ENCODE peak calls at places on chromosome 13, in eight cellular contexts. L, A, Q, U, Z, C, F and Y are unnamed samples.

GRCh38 chr13:91572944-91573535 is 174.6 kb downstream of the GPC5 start:
- DNase-seq in L (no peak), A (no peak), Q (no peak), U (no peak), Z (no peak), C (no peak), F (no peak), Y (no peak)

GRCh38 chr13:93951153-93951552 is 528.3 kb downstream of the DCT start:
- DNase-seq in L (no peak), A (no peak), Q (no peak), U (no peak), Z (no peak), C (no peak), F (no peak), Y (no peak)

GRCh38 chr13:20349564-20350379 is 117.7 kb upstream of the GJB6 start:
- DNase-seq in L (no peak), A (no peak), Q (no peak), U (no peak), Z (no peak), C (no peak), F (no peak), Y (no peak)

GRCh38 chr13:71460179-71460578 is 406.8 kb downstream of the DACH1 start:
- DNase-seq in L (no peak), A (peak; percentile 9), Q (no peak), U (no peak), Z (no peak), C (no peak), F (no peak), Y (no peak)

GRCh38 chr13:106183410-106184128 is 351.9 kb downstream of the EFNB2 start:
- DNase-seq in L (no peak), A (no peak), Q (no peak), U (no peak), Z (no peak), C (no peak), F (no peak), Y (no peak)

GRCh38 chr13:41503386-41503785 is 46.0 kb downstream of the RGCC start:
- DNase-seq in L (no peak), A (no peak), Q (no peak), U (no peak), Z (no peak), C (no peak), F (no peak), Y (no peak)

GRCh38 chr13:98909016-98909415 is 68.8 kb downstream of the DOCK9 start:
- DNase-seq in L (no peak), A (no peak), Q (no peak), U (no peak), Z (no peak), C (no peak), F (no peak), Y (no peak)

GRCh38 chr13:39414339-39414738 is 188.7 kb downstream of the LHFPL6 start:
- DNase-seq in L (no peak), A (no peak), Q (no peak), U (no peak), Z (no peak), C (no peak), F (no peak), Y (no peak)

GRCh38 chr13:113033498-113033897 is 64.5 kb downstream of the MCF2L start:
- DNase-seq in L (no peak), A (no peak), Q (no peak), U (no peak), Z (no peak), C (no peak), F (no peak), Y (no peak)

GRCh38 chr13:93151277-93151676 is 75.3 kb upstream of the GPC6 start:
- DNase-seq in L (no peak), A (peak; percentile 57), Q (no peak), U (no peak), Z (no peak), C (no peak), F (no peak), Y (no peak)

GRCh38 chr13:99289674-99290337 is 17.4 kb downstream of the GPR183 start:
- DNase-seq in L (no peak), A (no peak), Q (no peak), U (no peak), Z (no peak), C (no peak), F (no peak), Y (no peak)

GRCh38 chr13:108368240-108368898 is 98.9 kb downstream of the TNFSF13B start:
- DNase-seq in L (no peak), A (no peak), Q (no peak), U (no peak), Z (no peak), C (no peak), F (no peak), Y (no peak)

GRCh38 chr13:76522083-76522755 is 364.0 kb downstream of the KCTD12 start:
- DNase-seq in L (no peak), A (no peak), Q (no peak), U (no peak), Z (no peak), C (no peak), F (no peak), Y (no peak)

GRCh38 chr13:41658057-41658642 is 200.8 kb downstream of the RGCC start:
- DNase-seq in L (no peak), A (peak; percentile 55), Q (no peak), U (no peak), Z (no peak), C (no peak), F (no peak), Y (no peak)

GRCh38 chr13:27770809-27771208 is 21.5 kb upstream of the GSX1 start:
- DNase-seq in L (no peak), A (no peak), Q (no peak), U (peak; percentile 49), Z (no peak), C (no peak), F (no peak), Y (no peak)

GRCh38 chr13:30819136-30819875 is 84.0 kb downstream of the ALOX5AP start:
- DNase-seq in L (no peak), A (no peak), Q (no peak), U (no peak), Z (no peak), C (no peak), F (no peak), Y (no peak)

GRCh38 chr13:44876782-44877324 is 112.4 kb downstream of the NUFIP1 start:
- DNase-seq in L (no peak), A (no peak), Q (no peak), U (no peak), Z (no peak), C (no peak), F (no peak), Y (no peak)

GRCh38 chr13:50787316-50788195 is 55.9 kb downstream of the DLEU7 start:
- DNase-seq in L (no peak), A (no peak), Q (no peak), U (no peak), Z (no peak), C (no peak), F (no peak), Y (no peak)

GRCh38 chr13:51626749-51627148 is 42.5 kb downstream of the WDFY2 start:
- DNase-seq in L (no peak), A (no peak), Q (no peak), U (no peak), Z (no peak), C (no peak), F (no peak), Y (no peak)

GRCh38 chr13:113922412-113923118 is 51.3 kb downstream of the C13orf46 start:
- DNase-seq in L (peak; percentile 2), A (no peak), Q (no peak), U (no peak), Z (no peak), C (no peak), F (no peak), Y (no peak)

GRCh38 chr13:45333973-45334922 is 6.7 kb downstream of the TPT1 start:
- DNase-seq in L (peak; percentile 29), A (no peak), Q (no peak), U (no peak), Z (no peak), C (no peak), F (no peak), Y (no peak)

GRCh38 chr13:54637377-54637776 is 1608.8 kb downstream of the OLFM4 start:
- DNase-seq in L (no peak), A (peak; percentile 11), Q (no peak), U (no peak), Z (no peak), C (no peak), F (no peak), Y (no peak)

GRCh38 chr13:32955881-32956594 is 60.2 kb upstream of the KL start:
- DNase-seq in L (no peak), A (no peak), Q (no peak), U (no peak), Z (no peak), C (no peak), F (no peak), Y (no peak)

GRCh38 chr13:20505405-20506366 is 20.0 kb downstream of the CRYL1 start:
- DNase-seq in L (no peak), A (no peak), Q (no peak), U (no peak), Z (no peak), C (no peak), F (no peak), Y (no peak)

GRCh38 chr13:90752070-90752469 is 595.4 kb upstream of the MIR17HG start:
- DNase-seq in L (no peak), A (no peak), Q (no peak), U (no peak), Z (no peak), C (no peak), F (no peak), Y (no peak)

GRCh38 chr13:45310341-45311138 is 30.4 kb downstream of the TPT1 start:
- DNase-seq in L (no peak), A (no peak), Q (no peak), U (no peak), Z (no peak), C (no peak), F (no peak), Y (no peak)

GRCh38 chr13:100139822-100140221 is 50.9 kb downstream of the PCCA start:
- DNase-seq in L (no peak), A (no peak), Q (no peak), U (no peak), Z (no peak), C (no peak), F (no peak), Y (no peak)